ENCODE peak calls at places on chromosomes 7 and 10, in four cellular contexts. One of them, this sample, is unnamed.

GRCh38 chr10:46247808-46248569 is 38.8 kb upstream of the ANTXRL start:
- DNase-seq in tibial nerve: no peak
- DNase-seq in breast epithelium: peak; percentile 41
- DNase-seq in Peyer's patch: peak; percentile 34
- DNase-seq in this sample: no peak

GRCh38 chr7:124762611-124763143 is 2.9 kb downstream of the GPR37 start:
- DNase-seq in tibial nerve: no peak
- DNase-seq in breast epithelium: no peak
- DNase-seq in Peyer's patch: no peak
- DNase-seq in this sample: no peak

GRCh38 chr7:90910136-90910535 is 314.0 kb downstream of the CDK14 start:
- DNase-seq in tibial nerve: no peak
- DNase-seq in breast epithelium: no peak
- DNase-seq in Peyer's patch: no peak
- DNase-seq in this sample: no peak

GRCh38 chr7:1544178-1544895 is 11.7 kb downstream of the TMEM184A start:
- DNase-seq in tibial nerve: no peak
- DNase-seq in breast epithelium: no peak
- DNase-seq in Peyer's patch: no peak
- DNase-seq in this sample: no peak

GRCh38 chr10:70494966-70495365 is 16.4 kb downstream of the PALD1 start:
- DNase-seq in tibial nerve: no peak
- DNase-seq in breast epithelium: no peak
- DNase-seq in Peyer's patch: peak; percentile 78
- DNase-seq in this sample: no peak

GRCh38 chr7:105306160-105306784 is 82.4 kb downstream of the SRPK2 start:
- DNase-seq in tibial nerve: no peak
- DNase-seq in breast epithelium: no peak
- DNase-seq in Peyer's patch: no peak
- DNase-seq in this sample: no peak

GRCh38 chr10:114486938-114487814 is 82.9 kb upstream of the AFAP1L2 start:
- DNase-seq in tibial nerve: no peak
- DNase-seq in breast epithelium: no peak
- DNase-seq in Peyer's patch: no peak
- DNase-seq in this sample: no peak

GRCh38 chr10:42640610-42641229 is 2.4 kb upstream of the ZNF33B start:
- DNase-seq in tibial nerve: no peak
- DNase-seq in breast epithelium: no peak
- DNase-seq in Peyer's patch: peak; percentile 51
- DNase-seq in this sample: no peak

GRCh38 chr10:13206546-13207443 is 27.4 kb downstream of the UCMA start:
- DNase-seq in tibial nerve: no peak
- DNase-seq in breast epithelium: no peak
- DNase-seq in Peyer's patch: no peak
- DNase-seq in this sample: no peak

GRCh38 chr7:11760372-11760771 is 71.6 kb downstream of the THSD7A start:
- DNase-seq in tibial nerve: no peak
- DNase-seq in breast epithelium: no peak
- DNase-seq in Peyer's patch: no peak
- DNase-seq in this sample: no peak

GRCh38 chr7:107179326-107180163 is 10.7 kb downstream of the HBP1 start:
- DNase-seq in tibial nerve: no peak
- DNase-seq in breast epithelium: no peak
- DNase-seq in Peyer's patch: no peak
- DNase-seq in this sample: no peak

GRCh38 chr7:76296743-76297740 is 5.4 kb upstream of the HSPB1 start:
- DNase-seq in tibial nerve: peak; percentile 76
- DNase-seq in breast epithelium: peak; percentile 73
- DNase-seq in Peyer's patch: peak; percentile 90
- DNase-seq in this sample: peak; percentile 6

GRCh38 chr10:117320050-117320665 is 55.1 kb downstream of the PDZD8 start:
- DNase-seq in tibial nerve: no peak
- DNase-seq in breast epithelium: no peak
- DNase-seq in Peyer's patch: no peak
- DNase-seq in this sample: no peak

GRCh38 chr7:16989883-16990413 is 108.2 kb upstream of the AGR3 start:
- DNase-seq in tibial nerve: peak; percentile 90
- DNase-seq in breast epithelium: peak; percentile 85
- DNase-seq in Peyer's patch: peak; percentile 80
- DNase-seq in this sample: no peak

GRCh38 chr10:120034236-120034635 is 141.7 kb downstream of the SEC23IP start:
- DNase-seq in tibial nerve: no peak
- DNase-seq in breast epithelium: no peak
- DNase-seq in Peyer's patch: no peak
- DNase-seq in this sample: no peak

GRCh38 chr10:67841737-67842136 is 3.7 kb upstream of the DNAJC12 start:
- DNase-seq in tibial nerve: no peak
- DNase-seq in breast epithelium: no peak
- DNase-seq in Peyer's patch: no peak
- DNase-seq in this sample: no peak

GRCh38 chr10:27819781-27820531 is 74.3 kb upstream of the MKX start:
- DNase-seq in tibial nerve: no peak
- DNase-seq in breast epithelium: no peak
- DNase-seq in Peyer's patch: no peak
- DNase-seq in this sample: no peak
- TF ChIP-seq POLR2A in tibial nerve: no peak
- TF ChIP-seq POLR2A in breast epithelium: no peak
- TF ChIP-seq POLR2A in Peyer's patch: no peak
- TF ChIP-seq POLR2A in this sample: no peak

GRCh38 chr7:23698822-23699221 is 11.2 kb upstream of the STK31 start:
- DNase-seq in tibial nerve: no peak
- DNase-seq in breast epithelium: no peak
- DNase-seq in Peyer's patch: no peak
- DNase-seq in this sample: no peak

GRCh38 chr7:23696916-23697441 is 13.0 kb upstream of the STK31 start:
- DNase-seq in tibial nerve: peak; percentile 30
- DNase-seq in breast epithelium: no peak
- DNase-seq in Peyer's patch: peak; percentile 79
- DNase-seq in this sample: no peak

GRCh38 chr7:23689165-23689564 is 9.2 kb downstream of the FAM221A start:
- DNase-seq in tibial nerve: no peak
- DNase-seq in breast epithelium: no peak
- DNase-seq in Peyer's patch: no peak
- DNase-seq in this sample: no peak

GRCh38 chr7:23691320-23691719 is 11.3 kb downstream of the FAM221A start:
- DNase-seq in tibial nerve: no peak
- DNase-seq in breast epithelium: no peak
- DNase-seq in Peyer's patch: no peak
- DNase-seq in this sample: no peak

GRCh38 chr7:23693224-23693623 is 13.2 kb downstream of the FAM221A start:
- DNase-seq in tibial nerve: no peak
- DNase-seq in breast epithelium: no peak
- DNase-seq in Peyer's patch: no peak
- DNase-seq in this sample: no peak
- H3K27ac ChIP-seq in tibial nerve: no peak overlapping the region
- H3K27ac ChIP-seq in breast epithelium: no peak overlapping the region
- H3K27ac ChIP-seq in Peyer's patch: no peak overlapping the region
- H3K27ac ChIP-seq in this sample: no peak overlapping the region

GRCh38 chr10:126877390-126877789 is 27.8 kb upstream of the DOCK1 start:
- DNase-seq in tibial nerve: no peak
- DNase-seq in breast epithelium: no peak
- DNase-seq in Peyer's patch: no peak
- DNase-seq in this sample: no peak
- TF ChIP-seq CTCF in tibial nerve: no peak
- TF ChIP-seq CTCF in breast epithelium: no peak
- TF ChIP-seq CTCF in Peyer's patch: no peak
- TF ChIP-seq CTCF in this sample: no peak

DNA sequence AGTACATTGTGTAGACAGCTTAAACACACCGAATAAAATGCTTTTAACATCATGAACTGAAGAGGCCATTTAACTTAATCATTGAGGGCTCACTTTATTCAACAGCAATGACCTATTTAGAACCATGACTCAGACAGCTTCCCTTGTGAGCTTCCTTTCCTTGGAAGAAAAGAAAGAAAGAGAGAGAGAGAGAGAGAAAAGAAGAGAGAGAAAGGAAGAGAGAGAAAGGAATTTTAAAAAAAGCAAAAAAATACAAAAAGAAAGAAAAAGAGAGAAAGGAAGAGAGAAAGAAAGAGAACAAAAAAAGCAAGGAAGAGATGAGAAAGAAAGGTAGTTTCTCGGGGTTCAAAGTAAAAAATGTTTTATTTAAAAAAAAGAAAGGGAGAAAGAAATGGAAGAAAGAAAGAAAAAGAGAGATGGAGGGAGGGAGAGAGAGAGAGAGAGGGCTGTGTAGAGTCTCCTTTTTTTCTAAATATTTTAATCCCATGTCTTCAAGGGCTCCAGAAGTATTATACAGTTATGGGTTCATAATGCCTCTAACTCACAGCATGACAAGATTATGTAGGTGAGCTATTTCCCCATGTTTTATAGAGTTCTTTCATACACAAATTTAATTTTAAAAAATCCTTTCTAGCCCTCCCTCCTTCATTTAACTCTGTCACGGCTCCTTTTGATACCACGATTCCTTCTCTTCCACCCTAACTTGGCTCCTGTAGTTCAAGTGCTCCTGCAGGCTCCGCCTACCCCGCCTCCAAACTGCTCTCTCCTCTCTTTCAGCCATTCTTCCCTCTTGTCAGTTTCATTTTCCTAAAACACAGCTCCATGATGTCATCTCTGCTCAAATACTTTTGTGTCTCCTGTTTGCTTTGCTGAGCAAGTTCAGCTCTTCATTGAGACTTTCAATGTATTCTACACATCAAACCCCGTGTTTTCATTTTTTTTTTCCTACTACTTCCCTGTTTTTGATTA is 85.5 kb downstream of the PRTFDC1 start:
- DNase-seq in tibial nerve: peak; percentile 37
- DNase-seq in breast epithelium: no peak
- DNase-seq in Peyer's patch: peak; percentile 55
- DNase-seq in this sample: no peak
- TF ChIP-seq POLR2A in tibial nerve: no peak
- TF ChIP-seq POLR2A in breast epithelium: no peak
- TF ChIP-seq POLR2A in Peyer's patch: no peak
- TF ChIP-seq POLR2A in this sample: no peak

GRCh38 chr10:97889461-97890265 is 40.0 kb downstream of the GOLGA7B start:
- DNase-seq in tibial nerve: no peak
- DNase-seq in breast epithelium: no peak
- DNase-seq in Peyer's patch: no peak
- DNase-seq in this sample: no peak
- H3K27ac ChIP-seq in tibial nerve: peak overlapping the region; percentile 69
- H3K27ac ChIP-seq in breast epithelium: no peak overlapping the region
- H3K27ac ChIP-seq in Peyer's patch: no peak overlapping the region
- H3K27ac ChIP-seq in this sample: peak overlapping the region; percentile 60

This sample was measured in esophagus squamous epithelium.